ENCODE peak calls at places on chromosomes 5 and 9, in seven cellular contexts. G, N, D, R, Y, K and X are unnamed samples.

GRCh38 chr5:83711982-83712601 is 8.6 kb downstream of the HAPLN1 start:
- DNase-seq in G (peak; percentile 51), N (no peak), D (peak; percentile 35), R (peak; percentile 53), Y (peak; percentile 35), K (no peak), X (no peak)

GRCh38 chr9:34254141-34254913 is 74.7 kb downstream of the KIF24 start:
- DNase-seq in G (peak; percentile 87), N (peak; percentile 47), D (no peak), R (peak; percentile 66), Y (peak; percentile 79), K (peak; percentile 50), X (no peak)

GRCh38 chr9:121369595-121370265 is at the start of gene STOM:
- DNase-seq in G (peak; percentile 90), N (peak; percentile 92), D (peak; percentile 84), R (peak; percentile 81), Y (peak; percentile 83), K (peak; percentile 46), X (no peak)

GRCh38 chr9:4741365-4742031 is 496 bp upstream of the AK3 start:
- DNase-seq in G (peak; percentile 18), N (peak; percentile 31), D (no peak), R (no peak), Y (no peak), K (no peak), X (no peak)

GRCh38 chr9:92501671-92502393 is 19.5 kb upstream of the ASPN start:
- DNase-seq in G (peak; percentile 55), N (peak; percentile 54), D (no peak), R (peak; percentile 46), Y (peak; percentile 51), K (no peak), X (no peak)

GRCh38 chr9:106820866-106821265 is 42.1 kb upstream of the ZNF462 start:
- DNase-seq in G (no peak), N (no peak), D (no peak), R (no peak), Y (no peak), K (no peak), X (no peak)

GRCh38 chr9:93177676-93178075 is 6.3 kb upstream of the WNK2 start:
- DNase-seq in G (no peak), N (no peak), D (no peak), R (peak; percentile 52), Y (no peak), K (no peak), X (no peak)

GRCh38 chr5:157828031-157828948 is 30.7 kb downstream of the CLINT1 start:
- DNase-seq in G (peak; percentile 34), N (no peak), D (no peak), R (no peak), Y (no peak), K (no peak), X (no peak)

GRCh38 chr9:110979636-110980035 is 58.6 kb downstream of the LPAR1 start:
- DNase-seq in G (no peak), N (no peak), D (no peak), R (no peak), Y (no peak), K (no peak), X (no peak)

GRCh38 chr5:135208555-135209494 is 174.8 kb upstream of the PITX1 start:
- DNase-seq in G (peak; percentile 95), N (peak; percentile 45), D (no peak), R (peak; percentile 26), Y (peak; percentile 98), K (peak; percentile 74), X (no peak)

GRCh38 chr5:60101561-60101960 is 208.0 kb upstream of the PDE4D start:
- DNase-seq in G (no peak), N (no peak), D (no peak), R (no peak), Y (no peak), K (no peak), X (no peak)

GRCh38 chr5:93915142-93915553 is 173.7 kb upstream of the POU5F2 start:
- DNase-seq in G (peak; percentile 68), N (no peak), D (no peak), R (no peak), Y (peak; percentile 73), K (no peak), X (peak; percentile 20)

GRCh38 chr5:111929892-111930291 is 172.9 kb upstream of the NREP start:
- DNase-seq in G (peak; percentile 99), N (peak; percentile 14), D (no peak), R (no peak), Y (peak; percentile 92), K (peak; percentile 90), X (peak; percentile 58)

GRCh38 chr5:25027016-25027415 is 382.2 kb upstream of the CDH10 start:
- DNase-seq in G (no peak), N (no peak), D (no peak), R (no peak), Y (no peak), K (no peak), X (no peak)

GRCh38 chr5:73826761-73827450 is 200.9 kb downstream of the ARHGEF28 start:
- DNase-seq in G (peak; percentile 58), N (no peak), D (no peak), R (no peak), Y (peak; percentile 93), K (peak; percentile 86), X (no peak)

GRCh38 chr9:126057036-126057435 is 269.6 kb upstream of the MVB12B start:
- DNase-seq in G (no peak), N (no peak), D (no peak), R (no peak), Y (no peak), K (no peak), X (no peak)

GRCh38 chr5:171606414-171607024 is 179.1 kb upstream of the SMIM23 start:
- DNase-seq in G (peak; percentile 38), N (no peak), D (no peak), R (no peak), Y (peak; percentile 10), K (no peak), X (no peak)

GRCh38 chr5:62643556-62644451 is 65.2 kb downstream of the LRRC70 start:
- DNase-seq in G (no peak), N (no peak), D (no peak), R (no peak), Y (no peak), K (no peak), X (no peak)

GRCh38 chr9:121895836-121896544 is 197.1 kb downstream of the TTLL11 start:
- DNase-seq in G (peak; percentile 73), N (no peak), D (no peak), R (peak; percentile 34), Y (peak; percentile 71), K (no peak), X (no peak)

GRCh38 chr9:94779693-94780290 is 53.3 kb downstream of the AOPEP start:
- DNase-seq in G (no peak), N (no peak), D (no peak), R (no peak), Y (no peak), K (no peak), X (no peak)
- H3K4me3 ChIP-seq in G (no peak overlapping the region), N (no peak overlapping the region), D (no peak overlapping the region), R (no peak overlapping the region), Y (no peak overlapping the region), K (no peak overlapping the region), X (no peak overlapping the region)

GRCh38 chr5:141950207-141951005 is 7.6 kb downstream of the PCDH12 start:
- DNase-seq in G (no peak), N (no peak), D (no peak), R (no peak), Y (no peak), K (no peak), X (no peak)

GRCh38 chr5:141948812-141949211 is 9.2 kb downstream of the PCDH12 start:
- DNase-seq in G (no peak), N (no peak), D (no peak), R (no peak), Y (no peak), K (no peak), X (no peak)

GRCh38 chr5:141954193-141954592 is 3.8 kb downstream of the PCDH12 start:
- DNase-seq in G (no peak), N (no peak), D (no peak), R (no peak), Y (no peak), K (no peak), X (no peak)

GRCh38 chr5:141952030-141952429 is 6.0 kb downstream of the PCDH12 start:
- DNase-seq in G (no peak), N (no peak), D (no peak), R (no peak), Y (no peak), K (no peak), X (no peak)

DNA sequence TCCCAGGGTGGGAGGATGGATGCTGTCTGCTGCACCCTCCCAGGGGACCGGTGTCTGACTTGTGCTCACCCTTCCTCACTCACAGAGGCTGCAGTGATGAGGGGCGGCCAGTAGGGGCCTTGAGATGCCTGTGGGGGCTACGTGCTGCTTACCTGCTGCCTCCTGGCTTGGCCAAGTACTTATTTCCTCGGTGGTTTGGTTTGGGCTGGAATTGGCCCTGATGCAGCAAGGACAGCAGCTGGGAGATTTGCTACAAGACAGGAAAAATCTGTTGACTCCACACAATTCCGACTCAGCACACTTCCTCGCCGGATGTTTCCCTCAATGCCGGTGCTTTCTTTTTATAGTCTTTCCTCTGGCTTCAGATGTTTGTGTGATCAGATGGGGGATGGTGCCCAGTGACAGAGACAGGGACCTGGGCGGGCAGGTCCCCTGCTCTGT is 6.6 kb downstream of the PCDH12 start:
- DNase-seq in G (no peak), N (no peak), D (no peak), R (peak; percentile 66), Y (no peak), K (no peak), X (no peak)
- TF ChIP-seq CTCF in G (peak; percentile 29), N (peak; percentile 17), D (no peak), R (peak; percentile 67), Y (peak; percentile 26), K (peak; percentile 47), X (peak; percentile 45)

DNA sequence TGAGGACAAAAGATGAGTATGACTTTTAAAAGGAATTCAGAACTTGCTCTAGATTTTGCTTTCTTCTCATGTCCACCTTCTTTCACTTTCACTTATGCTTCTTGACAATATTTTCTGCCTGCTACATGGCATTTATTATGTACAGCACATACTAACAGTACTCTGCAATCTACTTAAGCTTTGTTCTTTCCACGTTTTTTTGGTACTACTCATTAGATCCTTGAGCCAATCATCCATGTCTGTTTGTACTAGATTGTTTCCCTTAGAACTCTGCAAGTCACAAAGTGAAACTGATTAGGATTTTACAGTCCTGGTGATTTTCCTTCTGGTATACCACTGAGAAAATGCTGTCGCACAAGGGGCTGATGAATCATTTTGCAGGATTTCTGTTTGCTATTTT is 78.3 kb downstream of the PARP8 start:
- DNase-seq in G (peak; percentile 60), N (no peak), D (no peak), R (no peak), Y (peak; percentile 74), K (peak; percentile 16), X (peak; percentile 65)
- H3K4me3 ChIP-seq in G (no peak overlapping the region), N (peak overlapping the region; percentile 40), D (no peak overlapping the region), R (no peak overlapping the region), Y (peak overlapping the region; percentile 53), K (peak overlapping the region; percentile 23), X (peak overlapping the region; percentile 47)

GRCh38 chr9:136502940-136503550 is 20.2 kb upstream of the SEC16A start:
- DNase-seq in G (no peak), N (no peak), D (no peak), R (no peak), Y (no peak), K (no peak), X (no peak)
- TF ChIP-seq CTCF in G (no peak), N (no peak), D (no peak), R (peak; percentile 35), Y (no peak), K (no peak), X (peak; percentile 11)